ENCODE peak calls at places on chromosomes 6 and 20, in four cellular contexts. V, R, J and X are unnamed samples.

GRCh38 chr6:106568518-106568917 is 60.8 kb downstream of the RTN4IP1 start:
- DNase-seq in R (no peak), J (no peak), V (no peak), X (no peak)

GRCh38 chr20:50373674-50374286 is 136.4 kb upstream of the PTPN1 start:
- DNase-seq in R (no peak), J (no peak), V (peak), X (no peak)

GRCh38 chr6:5994234-5994998 is 12.3 kb downstream of the NRN1 start:
- DNase-seq in R (no peak), V (no peak), J (no peak), X (no peak)

GRCh38 chr20:54368578-54368977 is 106.8 kb upstream of the DOK5 start:
- DNase-seq in J (no peak), R (no peak), V (no peak), X (no peak)

GRCh38 chr20:52103911-52104545 is 87.6 kb downstream of the ZFP64 start:
- DNase-seq in V (no peak), J (peak), R (no peak), X (no peak)

GRCh38 chr20:6502219-6502618 is 265.3 kb upstream of the BMP2 start:
- DNase-seq in V (no peak), J (no peak), R (no peak), X (no peak)

GRCh38 chr6:144008501-144009245 is 614 bp upstream of the PLAGL1 start:
- DNase-seq in R (no peak), V (no peak), J (no peak), X (no peak)

GRCh38 chr6:43076928-43077809 is 1.1 kb downstream of the PTK7 start:
- DNase-seq in R (peak), J (no peak), V (no peak), X (no peak)

GRCh38 chr6:156876302-156876701 is 99.1 kb downstream of the ARID1B start:
- DNase-seq in J (no peak), R (no peak), V (peak), X (no peak)

GRCh38 chr20:51654060-51654459 is 111.5 kb upstream of the NFATC2 start:
- DNase-seq in J (no peak), V (no peak), R (no peak), X (no peak)

GRCh38 chr20:50487397-50487796 is 22.8 kb upstream of the PTPN1 start:
- DNase-seq in R (no peak), V (no peak), J (no peak), X (no peak)

GRCh38 chr6:14762077-14762476 is 483.8 kb upstream of the JARID2 start:
- DNase-seq in V (no peak), R (peak), J (no peak), X (no peak)

GRCh38 chr20:54203281-54203680 is 4.6 kb upstream of the PFDN4 start:
- DNase-seq in V (no peak), R (no peak), J (no peak), X (no peak)

GRCh38 chr6:84467296-84467695 is 239.9 kb upstream of the CEP162 start:
- DNase-seq in R (no peak), V (no peak), J (no peak), X (no peak)

GRCh38 chr6:111803804-111804203 is 69.4 kb downstream of the FYN start:
- DNase-seq in V (no peak), J (no peak), R (no peak), X (no peak)

GRCh38 chr6:1182722-1183521 is 129.0 kb upstream of the FOXQ1 start:
- DNase-seq in J (no peak), V (no peak), R (peak), X (no peak)

GRCh38 chr6:12750416-12750815 is 33.8 kb downstream of the PHACTR1 start:
- DNase-seq in J (no peak), V (no peak), R (no peak), X (no peak)

GRCh38 chr6:158439255-158439654 is 120.6 kb upstream of the TMEM181 start:
- DNase-seq in J (no peak), V (no peak), R (no peak), X (peak)

GRCh38 chr6:114000066-114000465 is 29.1 kb upstream of the HDAC2 start:
- DNase-seq in V (no peak), J (no peak), R (no peak), X (no peak)

GRCh38 chr20:21715193-21715881 is 9.9 kb downstream of the PAX1 start:
- DNase-seq in J (no peak), V (no peak), R (no peak), X (no peak)

GRCh38 chr6:100880149-100880900 is 804 bp downstream of the ASCC3 start:
- DNase-seq in R (peak), J (no peak), V (no peak), X (no peak)

GRCh38 chr20:36549942-36550796 is 8.8 kb downstream of the MYL9 start:
- DNase-seq in R (no peak), J (no peak), V (no peak), X (no peak)

GRCh38 chr6:16781348-16782169 is 20.3 kb upstream of the ATXN1 start:
- DNase-seq in J (no peak), V (no peak), R (no peak), X (no peak)

GRCh38 chr6:150898390-150899170 is 33.1 kb downstream of the MTHFD1L start:
- DNase-seq in V (no peak), R (no peak), J (no peak), X (peak)

GRCh38 chr20:61727761-61728160 is 337.9 kb downstream of the TAF4 start:
- DNase-seq in V (no peak), R (no peak), J (no peak), X (no peak)

GRCh38 chr6:31204751-31205145 is 34.3 kb upstream of the POU5F1 start:
- DNase-seq in V (no peak), J (no peak), R (no peak), X (no peak)

GRCh38 chr20:23652926-23653325 is 15.2 kb upstream of the CST3 start:
- DNase-seq in R (no peak), V (no peak), J (no peak), X (no peak)

GRCh38 chr6:144617231-144618199 is 332.4 kb downstream of the UTRN start:
- DNase-seq in V (no peak), J (no peak), R (no peak), X (no peak)

GRCh38 chr20:1291191-1291741 is 25.2 kb downstream of the SNPH start:
- DNase-seq in J (no peak), R (no peak), V (no peak), X (no peak)

GRCh38 chr20:61869750-61870507 is 195.8 kb downstream of the TAF4 start:
- DNase-seq in V (no peak), J (no peak), R (no peak), X (no peak)

GRCh38 chr20:4375881-4376280 is 345.8 kb upstream of the PRND start:
- DNase-seq in V (no peak), J (no peak), R (no peak), X (no peak)

GRCh38 chr20:61868006-61868405 is 197.7 kb downstream of the TAF4 start:
- DNase-seq in J (no peak), R (no peak), V (no peak), X (no peak)

GRCh38 chr6:61953881-61954280 is 332.1 kb downstream of the KHDRBS2 start:
- DNase-seq in J (no peak), V (no peak), R (no peak), X (no peak)

GRCh38 chr20:50595988-50596693 is 86.0 kb downstream of the PTPN1 start:
- DNase-seq in R (no peak), V (no peak), J (no peak), X (no peak)

GRCh38 chr6:98041921-98042320 is 758.9 kb upstream of the MMS22L start:
- DNase-seq in R (no peak), J (no peak), V (no peak), X (no peak)
- TF ChIP-seq HDAC6 in R (no peak), J (no peak), V (no peak), X (no peak)

GRCh38 chr6:10419749-10420545 is 5.1 kb upstream of the TFAP2A start:
- DNase-seq in R (no peak), V (no peak), J (no peak), X (no peak)
- TF ChIP-seq HDAC6 in R (no peak), V (no peak), J (no peak), X (no peak)

GRCh38 chr6:33116417-33116816 is 40.6 kb downstream of the HLA-DPB1 start:
- DNase-seq in J (peak), V (peak), R (no peak), X (no peak)
- TF ChIP-seq HDAC6 in J (no peak), V (no peak), R (no peak), X (no peak)

GRCh38 chr6:161273356-161273751 is 507 bp downstream of the AGPAT4 start:
- DNase-seq in R (no peak), V (no peak), J (no peak), X (no peak)
- TF ChIP-seq HDAC6 in R (no peak), V (no peak), J (no peak), X (no peak)

DNA sequence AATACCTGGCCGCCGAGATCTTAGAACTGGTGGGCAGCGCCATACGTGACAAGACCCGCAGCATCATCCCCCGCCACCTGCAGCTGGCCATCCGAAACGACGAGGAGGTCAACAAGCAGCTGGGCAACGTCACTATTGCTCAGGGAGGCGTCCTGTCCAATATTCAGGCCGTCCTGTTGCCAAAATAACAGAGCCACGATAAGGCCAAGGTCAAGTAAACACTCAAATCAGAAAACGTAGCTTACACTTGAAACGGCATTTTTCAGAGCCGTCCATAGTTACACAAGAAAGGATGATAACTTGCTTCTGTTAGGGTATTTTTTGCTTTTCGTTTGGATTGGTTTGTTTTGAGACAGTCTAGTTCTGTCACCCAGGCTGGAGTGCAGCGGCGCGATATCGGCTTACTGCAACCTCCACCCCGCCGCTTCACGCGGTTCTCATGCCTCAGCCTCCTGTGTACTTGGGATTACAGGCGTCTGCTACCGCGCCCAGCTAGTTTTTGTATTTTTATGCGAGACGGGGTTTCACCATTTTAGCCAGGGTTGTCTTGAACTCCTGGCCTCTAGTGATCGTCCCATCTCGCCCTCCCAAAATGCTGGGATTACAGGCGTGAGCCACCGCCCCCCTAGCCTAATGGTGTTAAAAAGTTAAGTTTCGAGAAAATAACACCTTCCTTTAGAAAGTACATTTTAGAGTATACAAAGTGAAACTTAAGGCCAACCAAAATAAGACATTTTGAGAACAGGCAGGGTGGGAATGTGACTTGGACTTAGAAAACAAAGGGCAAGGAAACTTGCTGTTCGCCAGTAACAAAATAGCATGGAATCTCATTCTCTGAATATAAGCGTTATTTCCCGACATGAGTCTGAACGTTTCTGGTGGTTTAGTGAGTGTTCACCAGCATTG is 42.8 kb upstream of the HFE start:
- DNase-seq in R (peak), J (no peak), V (no peak), X (no peak)
- TF ChIP-seq HDAC6 in R (no peak), J (no peak), V (no peak), X (peak)